ENCODE peak calls at places on chromosomes 12 and 14, in nine cellular contexts. Q is coronary artery, Z is fibroblast of the aortic adventitia, X is fibroblast of villous mesenchyme, S is choroid plexus epithelial cell, W is A549, G is kidney epithelial cell, E is dorsolateral prefrontal cortex, A is GM06990. H is an unnamed sample.
A peak's percentile ranks its signal among the peaks of the same experiment; 100 is the strongest.

GRCh38 chr12:6280053-6280469 is 30.4 kb upstream of the PLEKHG6 start:
- DNase-seq in A (no peak), W (peak; percentile 87), S (peak; percentile 77), Q (no peak), Z (peak; percentile 93), G (peak; percentile 80), E (no peak), X (peak; percentile 86), H (peak; percentile 77)

GRCh38 chr14:75315143-75315542 is 36.5 kb downstream of the FOS start:
- DNase-seq in S (peak; percentile 83), G (no peak), Q (peak; percentile 70), A (no peak), Z (peak; percentile 84), X (peak; percentile 42), E (no peak), W (no peak), H (no peak)

GRCh38 chr12:49133590-49133989 is 2.4 kb upstream of the TUBA1B start:
- DNase-seq in Z (no peak), A (no peak), Q (no peak), S (no peak), X (no peak), E (no peak), W (no peak), G (no peak), H (no peak)

GRCh38 chr14:104009297-104009696 is 67.0 kb upstream of the RD3L start:
- DNase-seq in A (no peak), Z (no peak), Q (no peak), S (peak; percentile 32), X (no peak), E (no peak), W (no peak), G (no peak), H (no peak)

GRCh38 chr12:93167331-93167730 is 210.4 kb upstream of the NUDT4 start:
- DNase-seq in G (no peak), Z (no peak), Q (no peak), X (no peak), S (no peak), E (no peak), A (no peak), W (no peak), H (no peak)

GRCh38 chr12:101759396-101760047 is 20.3 kb upstream of the SYCP3 start:
- DNase-seq in A (no peak), X (peak; percentile 46), Z (peak; percentile 47), S (peak; percentile 66), E (no peak), G (no peak), Q (no peak), W (peak; percentile 43), H (no peak)

GRCh38 chr14:101625336-101626097 is 64.2 kb downstream of the DIO3 start:
- DNase-seq in G (no peak), Q (no peak), E (no peak), W (no peak), X (no peak), A (no peak), Z (no peak), S (no peak), H (no peak)

GRCh38 chr14:24735984-24736630 is 102.1 kb upstream of the GZMB start:
- DNase-seq in G (no peak), S (no peak), W (no peak), A (no peak), X (no peak), Z (no peak), Q (no peak), E (no peak), H (no peak)

GRCh38 chr12:42605685-42606084 is 16.1 kb upstream of the PRICKLE1 start:
- DNase-seq in W (no peak), A (no peak), Z (no peak), E (no peak), G (no peak), X (no peak), S (no peak), Q (no peak), H (no peak)

GRCh38 chr12:25135531-25136154 is 59.3 kb downstream of the DNAI7 start:
- DNase-seq in Q (no peak), X (no peak), S (no peak), A (no peak), E (no peak), Z (no peak), G (no peak), W (no peak), H (no peak)

GRCh38 chr12:49789992-49790391 is 38.2 kb downstream of the NCKAP5L start:
- DNase-seq in A (no peak), E (no peak), X (no peak), W (peak; percentile 30), Z (no peak), Q (no peak), G (no peak), S (no peak), H (no peak)

GRCh38 chr12:96061864-96062453 is 26.6 kb upstream of the LTA4H start:
- DNase-seq in G (peak; percentile 41), Q (no peak), S (peak; percentile 94), E (peak; percentile 60), X (peak; percentile 85), Z (peak; percentile 94), W (peak; percentile 87), A (peak; percentile 65), H (peak; percentile 63)

GRCh38 chr12:117231750-117232149 is 41.5 kb upstream of the FBXO21 start:
- DNase-seq in E (no peak), A (no peak), W (peak; percentile 48), X (no peak), S (no peak), G (no peak), Z (no peak), Q (no peak), H (no peak)

GRCh38 chr12:78185651-78186050 is 355.0 kb downstream of the NAV3 start:
- DNase-seq in Q (no peak), W (no peak), G (no peak), A (no peak), S (no peak), X (no peak), Z (no peak), E (no peak), H (no peak)

GRCh38 chr12:106866426-106867080 is 89.2 kb upstream of the TMEM263 start:
- DNase-seq in Q (no peak), A (no peak), X (no peak), S (peak; percentile 41), G (no peak), E (no peak), Z (no peak), W (no peak), H (no peak)

GRCh38 chr12:24415934-24416333 is 466.5 kb upstream of the SOX5 start:
- DNase-seq in W (no peak), Q (no peak), A (no peak), S (no peak), Z (no peak), X (no peak), E (no peak), G (no peak), H (no peak)

DNA sequence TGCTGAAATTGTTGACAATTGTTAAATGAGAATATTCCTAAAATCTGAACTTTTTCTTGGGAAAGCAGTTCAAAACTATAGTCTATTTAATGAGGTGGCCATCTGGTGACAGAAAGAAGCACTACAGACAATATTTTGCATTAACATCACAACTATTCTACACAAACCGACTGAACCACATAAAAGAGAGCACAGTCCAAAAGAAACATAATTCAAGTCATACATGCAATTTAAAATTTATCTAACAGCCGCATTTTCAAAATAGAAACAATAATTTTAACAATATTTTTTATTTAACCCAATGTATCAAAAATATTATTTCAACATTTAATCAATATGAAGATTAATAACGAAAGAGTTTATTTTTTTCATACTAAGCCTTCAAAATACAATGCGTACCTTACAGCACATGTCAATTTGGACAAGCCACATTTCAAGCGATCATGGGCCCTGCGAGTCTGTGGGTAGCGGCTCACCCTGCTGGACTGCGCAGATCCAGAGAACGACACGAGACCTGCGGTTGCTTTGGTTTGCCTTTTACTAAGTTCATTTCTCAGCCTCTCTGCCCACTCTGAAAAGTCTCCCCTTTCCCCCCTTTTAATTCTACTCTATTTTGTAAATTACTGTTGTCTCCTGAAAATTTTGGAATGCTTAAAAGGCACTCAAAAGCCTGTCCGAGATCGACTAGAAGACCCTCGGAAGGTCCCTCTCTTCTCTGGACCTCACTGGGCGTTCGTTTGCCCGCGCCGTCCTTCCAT is 941 bp upstream of the LRRC9 start:
- DNase-seq in A (no peak), Q (no peak), W (peak; percentile 35), E (peak; percentile 32), Z (peak; percentile 53), G (no peak), X (peak; percentile 20), S (peak; percentile 65), H (no peak)
- TF ChIP-seq CTCF in A (peak; percentile 52), Q (peak; percentile 30), W (peak; percentile 48), E (peak; percentile 54), Z (peak; percentile 59), G (peak; percentile 33), X (peak; percentile 48), S (peak; percentile 49), H (peak; percentile 32)

GRCh38 chr12:123069436-123070266 is 81.2 kb downstream of the PITPNM2 start:
- DNase-seq in S (no peak), G (no peak), W (no peak), Z (no peak), X (no peak), Q (no peak), E (no peak), A (no peak), H (no peak)
- H3K4me3 ChIP-seq in S (no peak overlapping the region), G (no peak overlapping the region), W (no peak overlapping the region), Z (no peak overlapping the region), X (no peak overlapping the region), Q (no peak overlapping the region), E (no peak overlapping the region), A (no peak overlapping the region), H (no peak overlapping the region)

DNA sequence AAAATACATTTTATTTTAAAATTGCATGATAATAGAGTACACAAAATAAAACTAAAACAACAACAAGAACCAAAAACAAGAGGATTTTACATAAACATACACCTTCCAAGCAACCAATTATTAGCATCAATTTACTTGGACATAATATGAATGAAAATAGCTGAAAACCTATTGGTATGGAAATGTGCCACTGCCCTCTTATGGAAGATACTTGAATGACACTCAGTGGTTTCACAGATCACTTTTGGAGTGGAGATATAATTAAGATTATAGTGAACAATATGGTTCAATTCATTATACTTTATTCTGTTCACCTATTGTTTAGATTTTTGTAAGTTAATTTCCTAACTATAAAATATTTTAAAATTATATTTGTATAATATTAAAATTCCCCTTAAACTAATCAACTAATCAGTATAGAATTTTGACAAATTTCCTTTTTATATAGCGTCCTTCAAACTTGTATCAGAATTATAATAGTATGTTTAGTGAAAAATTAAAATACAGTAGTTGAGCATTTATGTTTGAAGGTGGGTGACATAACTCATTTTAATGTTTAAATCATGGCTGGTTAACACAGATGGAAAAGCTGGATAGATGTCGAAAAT is 70.1 kb downstream of the SLC6A15 start:
- DNase-seq in A (no peak), Q (no peak), G (no peak), W (peak; percentile 51), S (peak; percentile 75), X (peak; percentile 48), Z (peak; percentile 66), E (no peak), H (no peak)
- TF ChIP-seq CTCF in A (peak; percentile 58), Q (peak; percentile 18), G (peak; percentile 68), W (peak; percentile 69), S (peak; percentile 69), X (peak; percentile 73), Z (peak; percentile 77), E (peak; percentile 67), H (peak; percentile 27)

DNA sequence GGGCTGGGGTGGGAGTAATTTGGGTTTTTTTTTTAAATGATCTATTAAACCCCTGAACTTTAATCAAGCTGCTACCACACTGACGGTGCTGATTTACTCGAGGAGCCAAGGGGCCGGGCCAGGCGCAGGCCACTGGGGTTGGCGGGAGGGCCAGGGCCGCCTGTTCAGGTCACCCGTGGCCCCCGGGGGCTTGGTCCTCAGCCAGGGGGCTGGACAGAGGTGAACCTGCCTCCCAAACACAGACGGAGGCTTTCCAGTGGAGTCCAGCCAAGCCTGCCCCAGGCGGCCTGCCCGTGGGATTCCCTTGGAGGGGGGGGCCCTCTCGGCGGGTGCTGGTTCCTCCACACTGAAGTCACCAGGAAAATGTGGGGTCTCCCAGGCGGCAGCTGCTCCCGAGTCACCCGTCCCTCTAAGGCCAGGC is 167.0 kb upstream of the GSC start:
- DNase-seq in A (no peak), Q (no peak), S (no peak), X (no peak), W (no peak), G (no peak), E (peak; percentile 36), Z (no peak), H (no peak)
- H3K4me3 ChIP-seq in A (no peak overlapping the region), Q (peak overlapping the region; percentile 67), S (no peak overlapping the region), X (no peak overlapping the region), W (no peak overlapping the region), G (no peak overlapping the region), E (peak overlapping the region; percentile 54), Z (no peak overlapping the region), H (peak overlapping the region; percentile 73)

H was measured in thoracic aorta.